ENCODE peak calls at places on chromosome 16, in eight cellular contexts. W, H, Z, J, O, Q, L and E are unnamed samples.
A peak's percentile ranks its signal among the peaks of the same experiment; 100 is the strongest.

GRCh38 chr16:17850626-17851265 is 380.0 kb upstream of the XYLT1 start:
- DNase-seq in W (no peak), H (no peak), Z (no peak), J (no peak), O (no peak), Q (no peak), L (no peak), E (no peak)

GRCh38 chr16:1933097-1933661 is 9.8 kb downstream of the MSRB1 start:
- DNase-seq in W (no peak), H (no peak), Z (peak; percentile 32), J (no peak), O (peak; percentile 76), Q (no peak), L (no peak), E (no peak)

GRCh38 chr16:48435319-48435682 is 50.1 kb upstream of the SIAH1 start:
- DNase-seq in W (no peak), H (no peak), Z (no peak), J (no peak), O (no peak), Q (no peak), L (no peak), E (no peak)

GRCh38 chr16:46882304-46882939 is 1.7 kb upstream of the GPT2 start:
- DNase-seq in W (no peak), H (no peak), Z (peak; percentile 84), J (no peak), O (peak; percentile 83), Q (no peak), L (no peak), E (no peak)

GRCh38 chr16:11253009-11253994 is 2.7 kb downstream of the SOCS1 start:
- DNase-seq in W (peak; percentile 84), H (no peak), Z (no peak), J (no peak), O (no peak), Q (no peak), L (no peak), E (no peak)

GRCh38 chr16:58670177-58670576 is 14.4 kb downstream of the SLC38A7 start:
- DNase-seq in W (peak; percentile 35), H (no peak), Z (no peak), J (no peak), O (no peak), Q (no peak), L (no peak), E (no peak)

GRCh38 chr16:87602821-87603683 is 744 bp downstream of the JPH3 start:
- DNase-seq in W (no peak), H (no peak), Z (no peak), J (no peak), O (no peak), Q (no peak), L (no peak), E (no peak)

GRCh38 chr16:54027126-54027922 is 259.3 kb downstream of the IRX3 start:
- DNase-seq in W (peak; percentile 83), H (no peak), Z (no peak), J (peak; percentile 31), O (no peak), Q (no peak), L (no peak), E (peak; percentile 33)

GRCh38 chr16:27138257-27138656 is 65.1 kb upstream of the KDM8 start:
- DNase-seq in W (no peak), H (no peak), Z (no peak), J (no peak), O (no peak), Q (no peak), L (no peak), E (no peak)

GRCh38 chr16:67949645-67950044 is 5.7 kb upstream of the LCAT start:
- DNase-seq in W (no peak), H (no peak), Z (no peak), J (no peak), O (no peak), Q (no peak), L (no peak), E (peak; percentile 20)
- TF ChIP-seq POLR2A in W (no peak), H (no peak), Z (no peak), J (no peak), O (no peak), Q (no peak), L (no peak), E (no peak)

DNA sequence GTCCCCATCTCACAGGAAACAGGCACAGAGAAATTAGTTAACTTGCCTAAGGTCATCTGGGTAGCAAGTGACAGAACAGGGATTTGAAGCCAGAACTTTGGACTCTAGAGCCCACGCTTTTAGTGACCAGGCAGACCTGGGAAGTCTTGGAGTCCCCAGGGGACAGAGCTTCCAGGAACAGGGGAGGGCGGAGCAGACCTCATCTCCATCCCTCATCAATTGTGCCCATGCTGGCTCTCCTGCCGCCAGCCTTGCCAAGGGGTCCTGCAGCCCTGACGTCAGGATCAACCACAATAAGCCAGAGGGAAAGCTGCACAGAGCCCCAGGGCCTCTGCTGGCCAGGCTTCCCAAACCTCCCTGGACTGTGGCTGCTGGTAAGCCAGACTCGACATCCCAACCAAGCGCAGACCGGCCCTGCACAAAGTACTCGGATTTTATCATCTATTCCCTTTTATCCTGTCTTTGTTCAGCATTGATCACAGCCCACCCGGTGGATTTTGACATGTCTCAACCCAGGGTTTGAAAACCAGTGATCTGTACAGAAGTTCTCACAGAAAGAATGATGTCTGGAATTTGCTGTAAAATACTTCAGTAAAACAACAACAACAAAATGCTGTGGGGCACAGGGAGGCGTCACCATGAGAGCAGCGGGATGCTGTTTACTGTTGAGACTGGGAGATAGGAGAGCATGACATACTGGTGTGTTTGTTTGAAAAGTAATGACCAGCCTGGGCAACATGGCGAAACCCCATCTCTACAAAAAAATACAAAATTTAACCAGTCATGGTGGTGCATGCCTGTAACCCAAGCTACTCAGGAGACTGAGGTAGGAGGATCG is 11.8 kb downstream of the C16orf74 start:
- DNase-seq in W (no peak), H (no peak), Z (no peak), J (no peak), O (no peak), Q (no peak), L (no peak), E (no peak)
- H3K4me1 ChIP-seq in W (no peaks in the 10 kb centered on the region), H (no peaks in the 10 kb centered on the region), Z (peaks cover 11% of the 10 kb centered on the region), J (no peaks in the 10 kb centered on the region), O (no peaks in the 10 kb centered on the region), Q (no peaks in the 10 kb centered on the region), L (no peaks in the 10 kb centered on the region), E (no peaks in the 10 kb centered on the region)

GRCh38 chr16:4297480-4297879 is 18.4 kb upstream of the GLIS2 start:
- DNase-seq in W (no peak), H (no peak), Z (no peak), J (no peak), O (no peak), Q (no peak), L (no peak), E (no peak)

GRCh38 chr16:4290236-4290830 is 17.5 kb upstream of the TFAP4 start:
- DNase-seq in W (peak; percentile 66), H (no peak), Z (no peak), J (no peak), O (no peak), Q (no peak), L (no peak), E (peak; percentile 68)

GRCh38 chr16:4293181-4293716 is 20.4 kb upstream of the TFAP4 start:
- DNase-seq in W (no peak), H (no peak), Z (no peak), J (no peak), O (no peak), Q (no peak), L (no peak), E (no peak)

GRCh38 chr16:4291699-4292098 is 18.9 kb upstream of the TFAP4 start:
- DNase-seq in W (no peak), H (no peak), Z (no peak), J (no peak), O (no peak), Q (no peak), L (no peak), E (no peak)

DNA sequence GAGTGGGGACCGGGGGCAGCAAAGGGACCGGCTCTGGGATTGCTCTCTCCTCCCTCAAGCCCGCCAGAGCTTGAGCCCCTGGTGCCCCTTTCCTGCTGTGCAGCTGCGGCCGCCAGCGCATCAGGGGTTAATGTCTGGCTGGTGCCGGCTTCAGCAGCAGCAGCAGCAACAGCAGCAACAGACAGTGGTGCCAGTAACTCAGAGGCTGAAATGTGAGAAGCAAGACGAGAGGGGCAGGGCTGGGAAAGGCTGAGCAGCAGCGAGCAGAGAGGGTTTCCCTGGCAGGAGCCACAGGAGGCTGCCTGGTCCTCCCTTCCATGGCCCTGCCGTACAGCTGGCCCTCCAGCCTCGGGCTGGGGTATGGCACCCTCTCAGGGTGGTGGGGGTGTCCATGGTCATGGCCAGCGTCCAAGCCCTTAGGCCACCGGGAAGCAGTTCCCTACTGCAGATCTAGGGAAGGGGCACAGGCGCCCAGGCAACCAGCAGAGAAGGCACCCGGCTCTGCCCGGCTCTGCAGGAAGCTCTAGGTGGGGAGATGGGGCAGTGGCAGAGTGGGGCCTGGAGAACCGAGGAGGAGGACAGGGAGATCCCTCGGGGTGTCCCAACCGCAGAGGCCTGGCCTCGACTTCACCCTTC is 21.1 kb upstream of the TFAP4 start:
- DNase-seq in W (peak; percentile 82), H (peak; percentile 58), Z (peak; percentile 52), J (peak; percentile 37), O (no peak), Q (peak; percentile 75), L (no peak), E (peak; percentile 80)
- TF ChIP-seq POLR2A in W (no peak), H (no peak), Z (no peak), J (no peak), O (no peak), Q (no peak), L (no peak), E (no peak)

GRCh38 chr16:2964416-2965223 is 545 bp downstream of the KREMEN2 start:
- DNase-seq in W (no peak), H (peak; percentile 56), Z (no peak), J (no peak), O (peak; percentile 46), Q (no peak), L (no peak), E (no peak)

GRCh38 chr16:2960183-2961010 is 3.7 kb upstream of the KREMEN2 start:
- DNase-seq in W (no peak), H (no peak), Z (no peak), J (no peak), O (no peak), Q (no peak), L (no peak), E (no peak)

GRCh38 chr16:2963611-2964415 is at the start of gene KREMEN2:
- DNase-seq in W (no peak), H (no peak), Z (no peak), J (no peak), O (no peak), Q (no peak), L (no peak), E (no peak)

GRCh38 chr16:2963074-2963610 is 933 bp upstream of the KREMEN2 start:
- DNase-seq in W (no peak), H (no peak), Z (no peak), J (no peak), O (no peak), Q (no peak), L (no peak), E (no peak)

DNA sequence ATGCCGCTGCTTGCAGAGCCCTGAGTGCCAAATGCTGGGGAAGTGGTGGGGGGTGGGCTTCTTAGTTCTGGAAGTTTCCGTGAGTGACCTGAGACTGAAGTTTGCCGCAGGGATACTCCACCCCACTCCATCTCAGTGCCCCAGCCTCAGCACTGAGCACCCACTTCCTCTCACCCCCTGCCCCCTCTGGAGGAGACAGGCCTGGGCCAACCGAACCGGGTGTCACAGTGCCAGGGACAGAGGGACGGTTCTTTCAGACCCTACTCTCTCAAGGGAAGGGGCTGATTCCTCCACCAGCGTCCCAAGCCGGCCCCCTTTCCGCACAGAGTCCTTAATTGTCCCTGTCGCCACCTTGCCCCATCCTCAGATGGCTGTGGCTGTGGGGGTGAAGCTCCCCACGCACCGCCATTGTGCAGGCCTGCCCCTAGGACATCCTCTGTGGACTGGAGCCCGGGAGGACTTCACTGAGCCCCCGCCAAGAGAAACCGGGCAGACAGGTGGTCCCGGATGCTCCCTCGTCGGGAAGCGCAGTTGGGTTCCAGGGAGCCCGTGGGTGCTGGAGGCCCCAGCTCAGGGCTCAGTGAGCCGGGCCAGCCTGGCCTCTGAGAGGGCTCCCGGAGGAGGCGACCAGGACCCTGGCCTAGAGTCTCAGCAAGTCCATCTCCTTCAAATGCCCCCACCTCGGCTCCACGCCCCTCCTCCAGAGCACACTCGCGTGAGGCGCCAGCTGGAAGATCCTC is 1.6 kb upstream of the KREMEN2 start:
- DNase-seq in W (no peak), H (no peak), Z (no peak), J (no peak), O (no peak), Q (no peak), L (no peak), E (no peak)
- H3K4me1 ChIP-seq in W (peaks cover 3% of the 10 kb centered on the region), H (peaks cover 19% of the 10 kb centered on the region), Z (peaks cover 38% of the 10 kb centered on the region), J (peaks cover 7% of the 10 kb centered on the region), O (peaks cover 11% of the 10 kb centered on the region), Q (peaks cover 32% of the 10 kb centered on the region), L (peaks cover 17% of the 10 kb centered on the region), E (peaks cover 19% of the 10 kb centered on the region)